ENCODE peak calls at places on chromosome 5, in seven cellular contexts. M is cardiac muscle cell; S is MM.1S; E is CD8-positive, alpha-beta memory T cell; U is A549; Z is endothelial cell of umbilical vein; H is astrocyte. O is an unnamed sample.

GRCh38 chr5:81393430-81393782 is 528 bp downstream of the ACOT12 start:
- DNase-seq in U (no peak), E (no peak), M (no peak), S (no peak), Z (no peak), H (no peak), O (no peak)

GRCh38 chr5:129511291-129511690 is 51.2 kb downstream of the ADAMTS19 start:
- DNase-seq in Z (no peak), U (no peak), H (peak; percentile 8), S (no peak), E (no peak), M (peak; percentile 10), O (no peak)

GRCh38 chr5:130476325-130476724 is 572.1 kb downstream of the CHSY3 start:
- DNase-seq in U (no peak), M (no peak), S (no peak), E (no peak), H (no peak), Z (no peak), O (no peak)

GRCh38 chr5:90020575-90021535 is 388.7 kb downstream of the CETN3 start:
- DNase-seq in M (peak; percentile 96), U (no peak), Z (peak; percentile 88), H (peak; percentile 97), E (no peak), S (peak; percentile 17), O (no peak)

GRCh38 chr5:178478370-178478769 is 111.8 kb downstream of the COL23A1 start:
- DNase-seq in E (no peak), M (no peak), Z (no peak), H (no peak), U (no peak), S (no peak), O (no peak)

GRCh38 chr5:177317959-177318377 is 6.3 kb upstream of the MXD3 start:
- DNase-seq in M (peak; percentile 86), Z (peak; percentile 82), U (peak; percentile 79), E (peak; percentile 58), H (peak; percentile 51), S (peak; percentile 77), O (no peak)

GRCh38 chr5:9124071-9124470 is 421.8 kb downstream of the SEMA5A start:
- DNase-seq in U (no peak), H (no peak), E (no peak), M (no peak), Z (no peak), S (no peak), O (no peak)

GRCh38 chr5:154162475-154163217 is 27.9 kb upstream of the GALNT10 start:
- DNase-seq in H (no peak), Z (no peak), M (no peak), S (peak; percentile 1), E (no peak), U (no peak), O (no peak)

GRCh38 chr5:60495644-60496520 is 204.1 kb downstream of the DEPDC1B start:
- DNase-seq in Z (no peak), S (no peak), H (no peak), E (no peak), M (no peak), U (no peak), O (no peak)

GRCh38 chr5:115626444-115626823 is 598 bp upstream of the TMED7 start:
- DNase-seq in M (no peak), E (no peak), S (no peak), H (peak; percentile 52), U (no peak), Z (no peak), O (no peak)

GRCh38 chr5:64229163-64229774 is 63.6 kb downstream of the RNF180 start:
- DNase-seq in H (peak; percentile 9), Z (peak; percentile 49), M (peak; percentile 55), S (peak; percentile 39), U (peak; percentile 33), E (no peak), O (no peak)

GRCh38 chr5:98500811-98501210 is 272.7 kb upstream of the RGMB start:
- DNase-seq in S (no peak), Z (no peak), E (no peak), M (no peak), U (no peak), H (no peak), O (no peak)

GRCh38 chr5:171850354-171850947 is 64.8 kb downstream of the SMIM23 start:
- DNase-seq in H (no peak), S (peak; percentile 10), E (no peak), M (peak; percentile 26), U (peak; percentile 33), Z (no peak), O (peak; percentile 60)

GRCh38 chr5:137753986-137754235 is 252 bp downstream of the HNRNPA0 start:
- DNase-seq in E (no peak), M (no peak), Z (no peak), U (no peak), H (no peak), S (no peak), O (no peak)

GRCh38 chr5:177300236-177300880 is 3.2 kb downstream of the RAB24 start:
- DNase-seq in U (no peak), S (peak; percentile 79), M (peak; percentile 82), Z (peak; percentile 93), E (peak; percentile 55), H (peak; percentile 71), O (no peak)

GRCh38 chr5:53335115-53335514 is 145.3 kb upstream of the FST start:
- DNase-seq in Z (no peak), S (no peak), U (no peak), H (no peak), M (no peak), E (no peak), O (peak; percentile 5)
- H3K9me3 ChIP-seq in Z (no peaks in the 10 kb centered on the region), S (no peaks in the 10 kb centered on the region), U (no peaks in the 10 kb centered on the region), H (no peaks in the 10 kb centered on the region), M (no peaks in the 10 kb centered on the region), E (no peaks in the 10 kb centered on the region), O (no peaks in the 10 kb centered on the region)

DNA sequence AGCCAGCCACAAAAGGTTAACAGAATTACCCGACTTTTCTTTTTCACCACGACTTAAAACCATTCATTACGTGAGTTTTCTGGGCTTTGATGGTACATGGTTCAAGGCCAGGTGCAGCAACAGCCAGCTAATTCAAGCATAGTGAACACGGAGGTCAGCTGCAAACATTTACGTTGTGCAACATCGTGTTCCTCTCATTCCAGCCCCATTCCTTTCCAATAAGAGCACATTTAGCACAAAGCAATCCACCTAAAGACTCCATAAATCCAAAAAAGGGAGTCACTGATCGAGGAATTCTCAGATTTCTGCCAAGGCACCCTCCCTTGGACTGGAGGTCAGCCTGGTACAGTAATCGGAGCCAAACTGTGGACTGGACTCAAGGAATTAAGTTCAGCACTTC is 14.4 kb downstream of the NREP start:
- DNase-seq in Z (peak; percentile 63), U (no peak), M (peak; percentile 94), H (peak; percentile 97), S (no peak), E (no peak), O (no peak)
- H3K4me3 ChIP-seq in Z (no peak overlapping the region), U (no peak overlapping the region), M (no peak overlapping the region), H (peak overlapping the region; percentile 5), S (no peak overlapping the region), E (no peak overlapping the region), O (no peak overlapping the region)

GRCh38 chr5:10578869-10579268 is 15.0 kb downstream of the ANKRD33B start:
- DNase-seq in Z (no peak), M (no peak), E (no peak), U (no peak), H (no peak), S (peak; percentile 7), O (no peak)

GRCh38 chr5:10577371-10578291 is 13.8 kb downstream of the ANKRD33B start:
- DNase-seq in E (no peak), U (no peak), Z (peak; percentile 86), H (no peak), S (no peak), M (peak; percentile 34), O (no peak)

GRCh38 chr5:10576790-10577189 is 12.9 kb downstream of the ANKRD33B start:
- DNase-seq in U (no peak), E (no peak), Z (no peak), M (no peak), S (no peak), H (no peak), O (no peak)

GRCh38 chr5:10578292-10578663 is 14.4 kb downstream of the ANKRD33B start:
- DNase-seq in S (no peak), M (no peak), H (no peak), E (no peak), Z (no peak), U (no peak), O (no peak)

DNA sequence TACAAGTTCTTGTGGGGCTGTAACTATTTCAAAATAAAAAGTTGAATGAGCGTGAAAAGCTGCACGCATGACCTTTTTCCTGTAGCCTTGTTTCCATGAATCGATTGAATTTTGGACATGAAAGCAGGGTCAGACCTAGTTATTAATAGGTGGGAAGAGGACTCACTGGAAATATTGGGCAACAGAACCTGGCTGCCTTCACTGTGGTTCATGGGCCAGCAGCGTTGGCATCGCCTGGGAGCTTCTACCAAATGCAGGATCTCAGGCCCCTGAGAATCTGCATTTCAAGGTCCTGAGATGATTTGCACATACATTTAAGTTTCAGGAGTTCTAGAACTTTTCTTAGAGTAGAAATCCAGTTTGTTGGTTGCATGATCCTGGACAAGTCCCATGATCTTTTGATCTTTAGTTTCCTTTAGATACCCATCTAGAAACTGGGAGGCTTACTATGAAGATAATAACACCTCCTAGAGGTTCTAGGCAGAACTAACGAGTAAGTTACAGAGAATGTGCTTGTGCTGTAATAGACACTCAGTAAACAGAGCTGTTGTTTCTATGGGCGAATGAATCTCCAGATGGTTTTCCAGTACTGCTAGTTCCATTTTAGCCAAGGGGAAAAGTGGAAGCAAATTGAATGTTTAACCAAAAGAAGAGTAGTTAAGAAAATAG is 12.4 kb downstream of the ANKRD33B start:
- DNase-seq in S (no peak), U (no peak), H (no peak), M (no peak), Z (no peak), E (no peak), O (no peak)
- H3K4me1 ChIP-seq in S (peaks cover 19% of the 10 kb centered on the region), U (peaks cover 29% of the 10 kb centered on the region), H (peaks cover 8% of the 10 kb centered on the region), M (peaks cover 31% of the 10 kb centered on the region), Z (peaks cover 12% of the 10 kb centered on the region), E (no peaks in the 10 kb centered on the region), O (peaks cover 1% of the 10 kb centered on the region)

GRCh38 chr5:149941795-149942194 is 2.8 kb downstream of the PDE6A start:
- DNase-seq in H (no peak), U (no peak), S (no peak), E (no peak), Z (no peak), M (no peak), O (no peak)
- H3K9me3 ChIP-seq in H (no peaks in the 10 kb centered on the region), U (no peaks in the 10 kb centered on the region), S (no peaks in the 10 kb centered on the region), E (no peaks in the 10 kb centered on the region), Z (no peaks in the 10 kb centered on the region), M (no peaks in the 10 kb centered on the region), O (no peaks in the 10 kb centered on the region)